ENCODE peak calls at places on chromosomes 6 and 20, in four cellular contexts. Z, L, P and J are unnamed samples.

GRCh38 chr20:63934271-63935068 is 21.7 kb downstream of the UCKL1 start:
- DNase-seq in Z (no peak), L (peak), P (no peak), J (no peak)

GRCh38 chr6:113482771-113483170 is 374.4 kb upstream of the MARCKS start:
- DNase-seq in Z (no peak), L (no peak), P (no peak), J (no peak)

GRCh38 chr6:21102624-21103023 is 490.9 kb upstream of the SOX4 start:
- DNase-seq in Z (no peak), L (no peak), P (peak), J (no peak)

GRCh38 chr6:27865952-27866369 is 46.2 kb downstream of the OR2B2 start:
- DNase-seq in Z (no peak), L (no peak), P (peak), J (peak)

GRCh38 chr6:157099912-157100593 is 223.3 kb downstream of the TMEM242 start:
- DNase-seq in Z (no peak), L (no peak), P (no peak), J (peak)

GRCh38 chr6:142760152-142760551 is 184.8 kb downstream of the HIVEP2 start:
- DNase-seq in Z (peak), L (no peak), P (peak), J (no peak)

GRCh38 chr6:19153270-19153980 is 683.7 kb upstream of the ID4 start:
- DNase-seq in Z (peak), L (no peak), P (no peak), J (peak)

GRCh38 chr6:167276772-167277533 is 14.2 kb upstream of the UNC93A start:
- DNase-seq in Z (no peak), L (peak), P (no peak), J (no peak)

GRCh38 chr20:50446351-50447101 is 63.7 kb upstream of the PTPN1 start:
- DNase-seq in Z (no peak), L (peak), P (no peak), J (no peak)

GRCh38 chr20:48656661-48657211 is 171.1 kb downstream of the PREX1 start:
- DNase-seq in Z (no peak), L (peak), P (peak), J (no peak)

GRCh38 chr6:106069478-106069877 is 16.7 kb upstream of the PRDM1 start:
- DNase-seq in Z (no peak), L (no peak), P (peak), J (peak)

GRCh38 chr6:135983093-135983492 is 131.6 kb downstream of the PDE7B start:
- DNase-seq in Z (no peak), L (no peak), P (no peak), J (no peak)

GRCh38 chr6:14108571-14109410 is 8.8 kb upstream of the CD83 start:
- DNase-seq in Z (no peak), L (peak), P (no peak), J (peak)